ENCODE peak calls at places on chromosome 20, in four cellular contexts. C is mucosa of descending colon; H is stimulated activated CD4-positive, alpha-beta T cell treated with anti-CD3 and anti-CD28 coated beads, Interleukin-15, amount 100 ng/mL, for 1 hour; K is lung. S is an unnamed sample.

GRCh38 chr20:53903652-53903987 is 166.8 kb downstream of the BCAS1 start:
- DNase-seq in C (no peak), K (no peak), H (no peak), S (no peak)

GRCh38 chr20:53738039-53738944 is 144.7 kb upstream of the ZNF217 start:
- DNase-seq in C (peak; percentile 41), H (no peak), K (peak; percentile 74), S (peak; percentile 85)

GRCh38 chr20:41365785-41366545 is 653 bp downstream of the EMILIN3 start:
- DNase-seq in K (no peak), C (peak; percentile 19), H (no peak), S (no peak)

GRCh38 chr20:15359056-15359455 is 1021.6 kb upstream of the FLRT3 start:
- DNase-seq in K (no peak), C (no peak), H (no peak), S (peak; percentile 5)

GRCh38 chr20:15799871-15800270 is 773.4 kb downstream of the KIF16B start:
- DNase-seq in C (no peak), K (no peak), H (no peak), S (peak; percentile 34)

GRCh38 chr20:41533537-41534136 is 84.5 kb downstream of the CHD6 start:
- DNase-seq in H (no peak), K (no peak), C (no peak), S (no peak)

GRCh38 chr20:22692119-22692475 is 107.7 kb upstream of the FOXA2 start:
- DNase-seq in C (no peak), K (no peak), H (no peak), S (no peak)

GRCh38 chr20:43040427-43040826 is 149.3 kb downstream of the PTPRT start:
- DNase-seq in H (no peak), K (no peak), C (no peak), S (no peak)

GRCh38 chr20:32564921-32565734 is 20.0 kb downstream of the NOL4L start:
- DNase-seq in H (no peak), C (peak; percentile 43), K (peak; percentile 53), S (no peak)

GRCh38 chr20:23449400-23449799 is 3.3 kb downstream of the CST11 start:
- DNase-seq in K (no peak), C (no peak), H (no peak), S (peak; percentile 20)